ENCODE peak calls at places on chromosomes 2 and 18, in four cellular contexts. G, M, N and J are unnamed samples.

GRCh38 chr18:54822872-54823845 is 5.1 kb upstream of the RAB27B start:
- DNase-seq in G (peak), M (peak), N (peak), J (peak)

GRCh38 chr18:31551883-31552282 is 39.8 kb upstream of the TTR start:
- DNase-seq in G (no peak), M (no peak), N (no peak), J (no peak)

GRCh38 chr2:70988151-70988550 is 6.5 kb downstream of the TEX261 start:
- DNase-seq in G (no peak), M (no peak), N (no peak), J (no peak)

GRCh38 chr2:190935054-190935453 is 54.4 kb downstream of the GLS start:
- DNase-seq in G (no peak), M (no peak), N (no peak), J (no peak)

GRCh38 chr2:182499706-182500470 is 73.1 kb upstream of the PDE1A start:
- DNase-seq in G (peak), M (no peak), N (peak), J (no peak)

GRCh38 chr2:77512521-77512920 is 9.7 kb downstream of the LRRTM4 start:
- DNase-seq in G (peak), M (no peak), N (no peak), J (no peak)

GRCh38 chr2:110103060-110103961 is 12.3 kb downstream of the MALL start:
- DNase-seq in G (no peak), M (no peak), N (no peak), J (no peak)

GRCh38 chr18:21433436-21433835 is 167.1 kb downstream of the ESCO1 start:
- DNase-seq in G (no peak), M (no peak), N (no peak), J (peak)

GRCh38 chr2:145652992-145653545 is 1133.2 kb upstream of the ZEB2 start:
- DNase-seq in G (peak), M (no peak), N (peak), J (peak)

GRCh38 chr2:127649100-127649611 is 3.2 kb downstream of the GPR17 start:
- DNase-seq in G (no peak), M (no peak), N (no peak), J (no peak)

GRCh38 chr2:103161456-103162289 is 399.8 kb downstream of the TMEM182 start:
- DNase-seq in G (peak), M (peak), N (peak), J (peak)

GRCh38 chr2:102005989-102006885 is 14.5 kb downstream of the IL1R2 start:
- DNase-seq in G (peak), M (peak), N (peak), J (peak)

GRCh38 chr18:55586841-55587240 is 1.2 kb downstream of the TCF4 start:
- DNase-seq in G (peak), M (no peak), N (peak), J (no peak)

GRCh38 chr2:69163109-69163508 is 150.1 kb downstream of the ANTXR1 start:
- DNase-seq in G (peak), M (peak), N (peak), J (peak)

GRCh38 chr2:215137329-215137686 is 1.1 kb downstream of the ABCA12 start:
- DNase-seq in G (no peak), M (no peak), N (no peak), J (no peak)
- H3K4me3 ChIP-seq in G (no peak), M (no peak), N (no peak), J (peak)

GRCh38 chr2:201182650-201183372 is at the start of gene CASP10:
- DNase-seq in G (peak), M (peak), N (peak), J (peak)
- TF ChIP-seq CTCF in G (peak), M (peak), N (peak), J (peak)

GRCh38 chr2:8003462-8004075 is 678.3 kb upstream of the ID2 start:
- DNase-seq in G (peak), M (no peak), N (peak), J (no peak)

GRCh38 chr2:8006626-8007025 is 675.2 kb upstream of the ID2 start:
- DNase-seq in G (no peak), M (no peak), N (no peak), J (no peak)

GRCh38 chr2:8006181-8006580 is 675.7 kb upstream of the ID2 start:
- DNase-seq in G (no peak), M (no peak), N (no peak), J (no peak)

GRCh38 chr2:8004250-8004681 is 677.6 kb upstream of the ID2 start:
- DNase-seq in G (peak), M (no peak), N (peak), J (peak)

GRCh38 chr2:8009010-8009597 is 672.8 kb upstream of the ID2 start:
- DNase-seq in G (peak), M (no peak), N (peak), J (no peak)
- H3K4me3 ChIP-seq in G (no peak), M (no peak), N (no peak), J (no peak)

DNA sequence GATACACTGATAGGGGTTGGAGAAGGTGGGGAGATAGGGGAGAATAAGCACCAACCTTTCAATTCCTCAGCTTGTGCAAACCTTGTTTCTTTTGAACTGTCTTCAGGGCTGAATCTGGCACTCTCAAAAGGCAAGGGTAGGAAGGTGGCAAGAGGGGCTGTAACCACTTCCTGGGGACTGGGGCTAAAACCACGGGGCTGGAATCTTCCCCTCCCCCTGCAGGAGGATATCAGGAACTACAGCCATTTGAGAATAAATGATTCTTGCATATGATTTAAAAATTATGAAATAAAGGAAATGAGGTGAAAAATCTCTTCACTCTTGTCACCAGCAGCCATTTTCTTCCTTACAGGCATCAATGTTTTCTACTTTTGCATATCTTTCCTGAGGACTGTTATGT is 50.8 kb downstream of the ATOH8 start:
- DNase-seq in G (no peak), M (no peak), N (no peak), J (peak)
- TF ChIP-seq CTCF in G (peak), M (peak), N (peak), J (peak)

DNA sequence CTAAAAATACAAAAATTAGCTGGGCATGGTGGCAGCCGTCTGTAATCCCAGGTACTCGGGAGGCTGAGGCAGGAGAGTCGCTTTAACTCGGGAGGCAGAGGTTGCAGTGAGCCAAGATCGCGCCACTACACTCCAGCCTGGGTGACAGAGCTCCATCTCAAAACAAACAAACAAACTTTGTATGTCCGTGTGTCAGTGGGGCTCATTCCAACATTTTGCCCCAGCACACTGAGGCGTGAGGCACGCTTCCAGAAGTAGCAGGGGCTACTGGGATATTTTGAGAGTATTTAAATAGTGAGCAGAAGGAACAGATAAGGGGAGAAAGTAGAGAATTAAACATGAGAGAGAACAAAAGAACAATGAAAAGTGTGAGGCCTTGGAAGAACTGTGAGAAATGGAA is 83.3 kb upstream of the TANK start:
- DNase-seq in G (no peak), M (no peak), N (no peak), J (no peak)
- H3K4me3 ChIP-seq in G (no peak), M (no peak), N (no peak), J (no peak)

DNA sequence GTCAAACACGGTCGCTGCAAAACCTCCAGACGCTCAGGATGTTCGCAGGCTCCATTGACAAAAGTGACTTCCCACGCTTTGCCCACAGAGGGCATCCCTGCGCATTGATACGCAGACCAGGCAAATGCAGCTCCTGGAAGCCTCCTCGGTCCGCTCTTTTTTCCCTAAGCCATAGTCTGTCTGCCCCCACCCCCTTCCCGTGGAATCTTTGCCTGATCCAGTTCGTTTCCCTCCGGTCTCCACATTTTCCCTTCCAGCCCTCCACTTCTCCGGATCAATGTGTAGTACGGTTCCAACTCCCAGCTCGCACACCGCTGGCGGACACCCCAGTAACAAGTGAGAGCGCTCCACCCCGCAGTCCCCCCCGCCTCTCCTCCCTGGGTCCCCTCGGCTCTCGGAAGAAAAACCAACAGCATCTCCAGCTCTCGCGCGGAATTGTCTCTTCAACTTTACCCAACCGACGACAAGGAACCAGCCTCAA is at the start of gene DCC:
- DNase-seq in G (peak), M (no peak), N (peak), J (peak)
- TF ChIP-seq CTCF in G (peak), M (no peak), N (peak), J (peak)

GRCh38 chr2:240524963-240525718 is 32.6 kb downstream of the ANKMY1 start:
- DNase-seq in G (no peak), M (no peak), N (no peak), J (no peak)
- H3K4me3 ChIP-seq in G (no peak), M (no peak), N (no peak), J (no peak)

GRCh38 chr18:35513181-35513932 is 15.6 kb upstream of the INO80C start:
- DNase-seq in G (peak), M (peak), N (peak), J (peak)

GRCh38 chr18:35512761-35513160 is 15.0 kb upstream of the INO80C start:
- DNase-seq in G (no peak), M (no peak), N (no peak), J (no peak)

GRCh38 chr18:35511428-35511827 is 13.7 kb upstream of the INO80C start:
- DNase-seq in G (no peak), M (no peak), N (no peak), J (no peak)

GRCh38 chr18:35510071-35511010 is 12.6 kb upstream of the INO80C start:
- DNase-seq in G (peak), M (no peak), N (no peak), J (no peak)

GRCh38 chr18:35511833-35512232 is 14.1 kb upstream of the INO80C start:
- DNase-seq in G (no peak), M (peak), N (no peak), J (no peak)
- TF ChIP-seq CTCF in G (peak), M (peak), N (no peak), J (peak)

GRCh38 chr2:135471106-135471505 is 59.9 kb downstream of the ZRANB3 start:
- DNase-seq in G (peak), M (no peak), N (no peak), J (no peak)

GRCh38 chr2:135475128-135475527 is 55.9 kb downstream of the ZRANB3 start:
- DNase-seq in G (no peak), M (no peak), N (no peak), J (no peak)

DNA sequence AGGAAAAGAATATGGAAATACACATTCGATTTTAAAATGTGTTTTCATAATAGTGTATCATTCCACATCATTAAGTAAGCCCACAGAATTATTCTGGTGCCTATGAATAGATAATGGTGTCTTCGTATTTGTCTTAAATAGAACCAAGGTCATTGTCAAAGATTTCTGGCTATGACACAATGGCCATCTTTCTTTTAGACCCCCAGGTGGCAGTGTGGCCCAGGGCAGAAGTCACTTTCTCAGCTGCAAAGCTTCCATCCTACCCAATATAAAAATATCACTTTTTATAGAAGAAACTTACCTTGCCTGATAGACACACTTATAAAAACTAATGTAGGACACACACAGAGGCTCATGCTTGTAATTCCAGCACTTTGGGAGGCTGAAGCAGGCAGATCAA is 57.5 kb downstream of the ZRANB3 start:
- DNase-seq in G (peak), M (no peak), N (peak), J (peak)
- H3K4me3 ChIP-seq in G (no peak), M (no peak), N (no peak), J (no peak)

GRCh38 chr2:138500592-138501426 is 761 bp upstream of the SPOPL start:
- DNase-seq in G (no peak), M (no peak), N (no peak), J (no peak)

GRCh38 chr2:138503087-138503442 is 1.5 kb downstream of the SPOPL start:
- DNase-seq in G (peak), M (no peak), N (no peak), J (peak)

GRCh38 chr2:138502253-138503086 is 900 bp downstream of the SPOPL start:
- DNase-seq in G (peak), M (no peak), N (no peak), J (peak)

GRCh38 chr2:138499684-138500083 is 1.9 kb upstream of the SPOPL start:
- DNase-seq in G (no peak), M (no peak), N (no peak), J (no peak)

GRCh38 chr2:138501427-138502252 is at the start of gene SPOPL:
- DNase-seq in G (peak), M (peak), N (peak), J (peak)
- TF ChIP-seq CTCF in G (peak), M (no peak), N (no peak), J (peak)